ENCODE peak calls at places on chromosomes 16 and 17, in six cellular contexts. K is tibial nerve, Y is sigmoid colon, A is prostate gland, J is GM12878, T is adrenal gland. P is an unnamed sample.

GRCh38 chr16:3266873-3267537 is 10.6 kb upstream of the MEFV start:
- DNase-seq in K (no peak), T (peak; percentile 74), A (no peak), J (no peak), Y (no peak), P (no peak)

GRCh38 chr17:45225051-45225700 is 3.5 kb downstream of the FMNL1 start:
- DNase-seq in A (no peak), Y (no peak), T (no peak), J (no peak), K (no peak), P (no peak)

GRCh38 chr17:37092041-37092440 is 143.3 kb downstream of the AATF start:
- DNase-seq in K (no peak), T (no peak), A (no peak), Y (no peak), J (no peak), P (no peak)

GRCh38 chr16:8708546-8708945 is 34.1 kb downstream of the ABAT start:
- DNase-seq in J (no peak), K (no peak), A (no peak), Y (no peak), T (no peak), P (no peak)

GRCh38 chr16:89055894-89056555 is 37.6 kb upstream of the ACSF3 start:
- DNase-seq in A (no peak), K (no peak), J (no peak), Y (no peak), T (no peak), P (no peak)

GRCh38 chr17:4816826-4817225 is 9.9 kb downstream of the PLD2 start:
- DNase-seq in T (no peak), J (no peak), Y (no peak), A (no peak), K (no peak), P (no peak)

GRCh38 chr17:69574257-69575197 is 160.0 kb downstream of the MAP2K6 start:
- DNase-seq in J (no peak), T (peak; percentile 64), K (no peak), A (no peak), Y (no peak), P (no peak)

GRCh38 chr17:67528751-67529436 is 151.8 kb downstream of the PITPNC1 start:
- DNase-seq in T (peak; percentile 98), J (no peak), Y (peak; percentile 87), K (peak; percentile 62), A (peak; percentile 28), P (no peak)

GRCh38 chr17:30395398-30396022 is 16.8 kb downstream of the CPD start:
- DNase-seq in Y (no peak), A (no peak), J (no peak), T (no peak), K (no peak), P (no peak)
- H3K27ac ChIP-seq in Y (no peak overlapping the region), A (no peak overlapping the region), J (no peak overlapping the region), T (no peak overlapping the region), K (no peak overlapping the region), P (no peak overlapping the region)

DNA sequence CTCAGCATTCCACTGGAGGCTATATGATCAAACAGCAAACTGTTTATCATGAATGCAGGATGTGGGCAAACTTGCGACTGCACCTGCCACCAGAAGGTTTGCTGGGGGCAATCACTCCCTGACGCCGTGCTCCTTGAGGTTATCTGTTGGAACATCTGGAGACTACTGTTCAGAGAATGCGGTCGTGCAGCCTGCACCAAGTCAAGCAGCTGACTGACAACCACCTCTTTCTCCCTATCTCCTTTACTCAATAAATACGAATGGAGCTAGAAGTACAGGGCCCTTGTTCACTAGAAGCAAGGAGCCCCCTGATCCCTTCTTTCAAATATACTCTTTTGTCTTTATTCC is 2101.2 kb downstream of the TP53TG3F start:
- DNase-seq in K (no peak), Y (no peak), J (no peak), T (no peak), A (no peak), P (no peak)
- H3K9me3 ChIP-seq in K (no peaks in the 10 kb centered on the region), Y (no peaks in the 10 kb centered on the region), J (no peaks in the 10 kb centered on the region), T (no peaks in the 10 kb centered on the region), A (no peaks in the 10 kb centered on the region), P (peaks cover 21% of the 10 kb centered on the region)

DNA sequence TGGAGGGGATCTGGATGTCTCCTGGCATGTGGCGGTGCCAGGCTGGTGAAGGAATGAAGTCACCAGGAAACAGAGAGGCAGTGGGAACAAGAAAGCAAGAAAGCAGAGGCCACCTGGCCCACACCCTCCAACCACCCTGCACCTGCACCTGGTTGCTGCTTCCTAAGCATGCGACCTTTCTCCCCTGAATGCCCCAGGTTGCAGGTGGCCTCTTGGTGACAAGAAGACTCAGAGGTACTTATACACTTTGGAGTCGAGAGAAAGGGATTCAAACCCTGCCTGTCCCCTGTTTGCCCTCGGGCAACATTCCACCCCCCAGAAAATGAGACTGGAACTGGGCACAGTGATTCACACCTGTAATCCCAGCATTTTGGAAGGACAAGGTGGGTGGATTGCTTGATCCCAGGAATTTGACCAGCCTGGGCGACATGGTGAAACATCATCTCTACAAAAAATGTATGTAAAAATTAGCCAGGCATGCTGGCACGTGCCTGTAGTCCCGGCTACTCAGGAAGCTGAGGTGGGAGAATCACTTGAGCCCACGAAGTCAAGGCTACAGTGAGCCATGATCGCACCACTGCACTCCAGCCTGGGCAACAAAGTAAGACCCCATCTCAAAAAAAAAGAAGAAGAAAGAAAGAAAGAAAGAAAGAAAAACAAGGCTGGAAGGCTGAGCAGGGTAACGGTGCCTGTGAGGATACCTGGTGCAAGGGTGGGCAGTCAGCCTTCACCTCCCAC is 34.6 kb upstream of the TNRC6C start:
- DNase-seq in T (no peak), K (no peak), J (no peak), Y (no peak), A (no peak), P (no peak)
- H3K27ac ChIP-seq in T (no peak overlapping the region), K (no peak overlapping the region), J (no peak overlapping the region), Y (no peak overlapping the region), A (no peak overlapping the region), P (no peak overlapping the region)

GRCh38 chr17:76171701-76172100 is 30.7 kb upstream of the FOXJ1 start:
- DNase-seq in K (no peak), A (no peak), Y (no peak), J (no peak), T (no peak), P (no peak)
- H3K9me3 ChIP-seq in K (no peaks in the 10 kb centered on the region), A (no peaks in the 10 kb centered on the region), Y (no peaks in the 10 kb centered on the region), J (no peaks in the 10 kb centered on the region), T (no peaks in the 10 kb centered on the region), P (no peaks in the 10 kb centered on the region)

DNA sequence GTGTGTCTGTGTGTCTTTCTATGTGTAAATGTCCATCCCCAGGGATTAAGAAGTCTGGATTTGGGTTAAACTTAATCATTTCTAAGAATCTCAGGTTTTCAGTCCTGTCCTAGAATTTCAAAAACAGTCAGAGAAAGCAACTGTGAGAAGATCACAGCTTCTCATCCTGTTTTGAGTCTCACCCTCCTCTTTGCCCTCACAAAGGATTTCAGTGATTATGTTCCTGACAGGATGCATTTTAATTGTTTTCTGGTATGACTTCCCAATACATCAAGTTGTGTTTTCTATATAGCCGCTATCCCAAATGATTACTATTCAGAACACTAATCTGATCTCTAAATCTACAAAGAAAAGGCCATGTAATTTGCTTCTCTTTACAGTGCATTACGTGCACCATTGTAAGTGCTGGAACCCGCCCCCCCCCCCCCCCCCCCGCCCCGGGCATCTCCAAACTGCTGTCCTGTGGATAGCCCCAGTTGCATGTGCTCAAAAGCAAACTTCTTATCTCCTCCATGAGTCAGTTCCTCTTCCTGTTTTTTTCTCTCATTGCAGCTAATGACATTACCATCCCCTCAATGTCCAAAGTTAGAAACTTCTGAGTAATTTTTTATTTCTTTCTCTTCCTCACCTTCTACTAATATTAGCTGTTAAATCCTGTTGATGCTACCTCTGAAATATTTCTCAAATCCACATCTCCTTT is 73.9 kb downstream of the CDH13 start:
- DNase-seq in A (no peak), T (no peak), Y (no peak), J (peak; percentile 12), K (no peak), P (no peak)
- H3K27ac ChIP-seq in A (no peak overlapping the region), T (no peak overlapping the region), Y (no peak overlapping the region), J (no peak overlapping the region), K (peak overlapping the region; percentile 11), P (no peak overlapping the region)

GRCh38 chr16:60727856-60728255 is 1308.4 kb downstream of the CDH8 start:
- DNase-seq in J (no peak), K (no peak), Y (no peak), T (no peak), A (no peak), P (no peak)

GRCh38 chr16:60729052-60729451 is 1307.2 kb downstream of the CDH8 start:
- DNase-seq in K (no peak), A (no peak), Y (no peak), J (no peak), T (no peak), P (no peak)

GRCh38 chr16:60731329-60731728 is 1304.9 kb downstream of the CDH8 start:
- DNase-seq in A (no peak), K (no peak), T (no peak), J (no peak), Y (no peak), P (no peak)
- H3K9me3 ChIP-seq in A (no peaks in the 10 kb centered on the region), K (no peaks in the 10 kb centered on the region), T (no peaks in the 10 kb centered on the region), J (no peaks in the 10 kb centered on the region), Y (no peaks in the 10 kb centered on the region), P (no peaks in the 10 kb centered on the region)

DNA sequence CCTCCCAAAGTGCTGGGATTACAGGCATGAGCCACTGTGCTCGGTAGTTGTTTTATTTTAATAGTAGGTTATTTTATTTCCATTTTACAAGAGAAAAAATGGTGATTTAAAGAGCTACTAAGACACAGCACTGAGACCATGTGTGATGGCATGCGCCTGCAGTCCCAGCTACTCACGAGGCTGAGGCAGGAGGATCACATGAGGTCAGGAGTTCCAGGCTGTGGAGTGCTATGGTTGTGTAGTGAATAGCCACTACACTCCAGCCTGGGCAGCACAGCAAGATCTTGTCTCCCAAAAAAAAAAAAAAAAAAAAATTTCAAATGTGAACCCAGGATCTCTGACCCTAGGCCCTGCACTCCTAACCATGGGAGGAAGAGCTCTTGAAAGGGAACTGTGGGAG is 3.7 kb downstream of the SERPINF1 start:
- DNase-seq in Y (no peak), J (no peak), A (no peak), T (no peak), K (no peak), P (no peak)
- H3K27ac ChIP-seq in Y (peak overlapping the region; percentile 71), J (no peak overlapping the region), A (peak overlapping the region; percentile 82), T (no peak overlapping the region), K (peak overlapping the region; percentile 19), P (no peak overlapping the region)

GRCh38 chr17:19626079-19626478 is 22.5 kb upstream of the ALDH3A2 start:
- DNase-seq in Y (no peak), K (no peak), J (no peak), T (no peak), A (no peak), P (no peak)

GRCh38 chr17:19619705-19620325 is 28.7 kb upstream of the ALDH3A2 start:
- DNase-seq in T (no peak), J (no peak), A (no peak), Y (no peak), K (no peak), P (no peak)

GRCh38 chr17:19618015-19618414 is 30.5 kb upstream of the ALDH3A2 start:
- DNase-seq in K (no peak), Y (no peak), J (no peak), T (no peak), A (no peak), P (no peak)

DNA sequence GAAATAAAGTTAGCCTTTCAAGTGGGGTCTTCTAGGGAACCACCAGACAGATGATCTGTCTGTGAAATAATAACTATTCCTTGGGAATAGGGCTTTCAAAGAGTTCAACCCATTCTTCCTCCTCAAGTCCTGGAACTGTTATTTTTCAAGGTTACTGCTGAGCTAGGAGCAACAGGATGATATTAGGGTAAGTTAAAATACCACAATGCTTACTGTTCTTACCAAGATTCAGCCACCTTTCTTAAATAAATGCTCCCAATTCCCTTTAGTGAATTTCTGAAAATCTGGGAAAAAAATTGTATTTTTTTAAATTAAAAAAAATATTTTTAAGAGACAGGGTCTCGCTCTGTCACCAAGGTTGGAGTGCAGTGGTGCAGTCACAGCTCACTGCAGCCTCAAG is 26.9 kb upstream of the ALDH3A2 start:
- DNase-seq in K (no peak), J (no peak), T (no peak), Y (no peak), A (no peak), P (no peak)
- H3K9me3 ChIP-seq in K (no peaks in the 10 kb centered on the region), J (no peaks in the 10 kb centered on the region), T (peaks cover 19% of the 10 kb centered on the region), Y (peaks cover 19% of the 10 kb centered on the region), A (no peaks in the 10 kb centered on the region), P (no peaks in the 10 kb centered on the region)